ENCODE peak calls at places on chromosomes 1 and 21, in four cellular contexts. M is ovary, B is mammary epithelial cell, C is cardiac muscle cell. Z is an unnamed sample.

GRCh38 chr1:93304716-93305138 is 41.0 kb upstream of the DR1 start:
- DNase-seq in C (peak; percentile 75), B (peak; percentile 49), M (peak; percentile 37), Z (peak; percentile 30)

GRCh38 chr1:160672789-160673695 is 26.2 kb upstream of the SLAMF1 start:
- DNase-seq in B (no peak), C (no peak), M (no peak), Z (no peak)

GRCh38 chr1:86016076-86016746 is 140.4 kb downstream of the COL24A1 start:
- DNase-seq in B (no peak), M (no peak), C (no peak), Z (no peak)

GRCh38 chr1:178461104-178461503 is 35.7 kb downstream of the CLEC20A start:
- DNase-seq in M (no peak), B (no peak), C (no peak), Z (no peak)

GRCh38 chr1:235622933-235623790 is 26.4 kb downstream of the GNG4 start:
- DNase-seq in B (no peak), M (no peak), C (no peak), Z (no peak)

GRCh38 chr1:230753586-230754251 is 6.5 kb downstream of the CAPN9 start:
- DNase-seq in M (peak; percentile 57), C (peak; percentile 76), B (peak; percentile 6), Z (peak; percentile 65)

GRCh38 chr1:19400189-19400588 is 85.2 kb downstream of the CAPZB start:
- DNase-seq in B (no peak), C (peak; percentile 63), M (no peak), Z (no peak)

GRCh38 chr1:167442854-167443565 is 75.3 kb downstream of the CD247 start:
- DNase-seq in M (no peak), B (no peak), C (no peak), Z (no peak)

GRCh38 chr1:183180213-183180612 is 5.9 kb upstream of the LAMC2 start:
- DNase-seq in B (peak; percentile 78), C (peak; percentile 19), M (peak; percentile 51), Z (peak; percentile 21)

GRCh38 chr1:40507973-40508372 is 594 bp upstream of the EXO5 start:
- DNase-seq in M (no peak), C (no peak), B (no peak), Z (no peak)
- H3K4me3 ChIP-seq in M (peak overlapping the region; percentile 55), C (peak overlapping the region; percentile 58), B (peak overlapping the region; percentile 45), Z (peak overlapping the region; percentile 77)

GRCh38 chr1:6596351-6596750 is 6.3 kb downstream of the KLHL21 start:
- DNase-seq in C (no peak), M (peak; percentile 37), B (no peak), Z (no peak)

GRCh38 chr1:6594977-6595740 is 7.5 kb downstream of the KLHL21 start:
- DNase-seq in C (no peak), B (no peak), M (no peak), Z (no peak)

GRCh38 chr1:6599141-6599975 is 3.3 kb downstream of the KLHL21 start:
- DNase-seq in C (no peak), B (peak; percentile 92), M (no peak), Z (no peak)

GRCh38 chr1:6596886-6597776 is 5.5 kb downstream of the KLHL21 start:
- DNase-seq in M (no peak), B (no peak), C (peak; percentile 60), Z (no peak)

DNA sequence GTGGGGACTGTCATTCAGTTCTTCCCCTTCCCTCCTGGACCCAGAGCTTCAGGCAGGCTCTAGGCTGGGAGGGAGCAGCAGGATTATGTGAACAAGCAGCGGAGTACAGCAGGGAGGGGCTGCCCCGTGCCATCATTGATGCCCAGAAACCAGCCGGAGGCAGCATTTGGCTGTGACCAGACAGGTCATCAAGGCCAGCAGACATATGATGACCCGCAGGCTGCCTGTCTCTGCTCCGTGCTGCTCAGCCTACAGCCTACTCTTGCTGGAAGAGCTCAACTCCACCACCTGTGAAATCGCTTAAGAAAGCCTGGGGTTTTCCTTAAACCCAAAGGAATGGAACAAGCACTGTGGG is 4.9 kb downstream of the KLHL21 start:
- DNase-seq in B (no peak), M (no peak), C (no peak), Z (no peak)
- H3K36me3 ChIP-seq in B (peaks cover 33% of the 10 kb centered on the region), M (no peaks in the 10 kb centered on the region), C (peaks cover 40% of the 10 kb centered on the region), Z (peaks cover 35% of the 10 kb centered on the region)

GRCh38 chr21:46098303-46099141 is 610 bp downstream of the COL6A2 start:
- DNase-seq in C (peak; percentile 34), B (no peak), M (peak; percentile 61), Z (no peak)
- H3K27me3 ChIP-seq in C (no peaks in the 10 kb centered on the region), B (peaks cover 12% of the 10 kb centered on the region), M (no peaks in the 10 kb centered on the region), Z (no peaks in the 10 kb centered on the region)

DNA sequence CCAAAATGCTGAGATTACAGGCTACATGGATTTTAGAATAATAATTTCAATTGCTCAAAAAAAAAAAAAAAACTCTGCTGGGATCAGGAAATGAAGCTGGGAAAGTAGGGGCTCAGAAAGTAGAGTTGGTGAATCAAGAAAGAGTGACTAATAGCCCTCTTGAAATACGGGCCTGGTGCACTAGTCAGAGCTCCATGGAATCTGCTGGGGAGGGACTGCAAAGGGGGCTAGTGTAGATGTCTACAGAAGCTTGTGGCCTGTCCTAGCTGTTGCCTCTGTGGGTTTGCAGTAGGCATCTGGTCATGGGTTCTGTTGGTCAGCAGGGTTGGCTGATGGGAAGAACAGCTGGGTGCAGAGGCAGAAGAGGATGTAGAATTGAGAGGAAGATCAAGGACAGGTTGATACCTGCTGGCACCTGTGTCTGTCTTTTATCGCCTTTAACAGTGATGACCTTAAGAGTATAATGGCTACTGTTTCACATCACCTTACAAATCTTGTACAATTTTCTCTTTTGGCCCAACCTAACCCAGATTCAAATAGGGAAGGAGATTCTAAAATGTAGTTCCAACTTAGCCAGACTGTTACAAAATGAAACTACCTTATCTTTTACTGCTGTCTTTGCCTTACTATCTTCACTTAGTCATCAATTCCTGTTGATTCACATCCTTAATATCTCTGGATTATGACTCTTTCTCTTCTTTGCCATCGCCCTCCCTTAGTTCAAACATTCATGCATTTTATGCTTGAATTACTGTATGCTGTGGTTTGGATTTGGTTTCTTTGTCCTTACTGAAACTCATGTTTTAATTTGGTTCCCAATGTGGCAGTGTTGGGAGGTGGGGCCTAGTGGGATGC is 126.2 kb downstream of the GIPC2 start:
- DNase-seq in M (no peak), C (no peak), B (peak; percentile 67), Z (no peak)
- H3K4me3 ChIP-seq in M (no peak overlapping the region), C (no peak overlapping the region), B (no peak overlapping the region), Z (no peak overlapping the region)

GRCh38 chr1:116400780-116401179 is 27.7 kb downstream of the ATP1A1 start:
- DNase-seq in M (no peak), C (no peak), B (no peak), Z (no peak)
- H3K36me3 ChIP-seq in M (no peaks in the 10 kb centered on the region), C (peaks cover 92% of the 10 kb centered on the region), B (peaks cover 86% of the 10 kb centered on the region), Z (peaks cover 100% of the 10 kb centered on the region)

DNA sequence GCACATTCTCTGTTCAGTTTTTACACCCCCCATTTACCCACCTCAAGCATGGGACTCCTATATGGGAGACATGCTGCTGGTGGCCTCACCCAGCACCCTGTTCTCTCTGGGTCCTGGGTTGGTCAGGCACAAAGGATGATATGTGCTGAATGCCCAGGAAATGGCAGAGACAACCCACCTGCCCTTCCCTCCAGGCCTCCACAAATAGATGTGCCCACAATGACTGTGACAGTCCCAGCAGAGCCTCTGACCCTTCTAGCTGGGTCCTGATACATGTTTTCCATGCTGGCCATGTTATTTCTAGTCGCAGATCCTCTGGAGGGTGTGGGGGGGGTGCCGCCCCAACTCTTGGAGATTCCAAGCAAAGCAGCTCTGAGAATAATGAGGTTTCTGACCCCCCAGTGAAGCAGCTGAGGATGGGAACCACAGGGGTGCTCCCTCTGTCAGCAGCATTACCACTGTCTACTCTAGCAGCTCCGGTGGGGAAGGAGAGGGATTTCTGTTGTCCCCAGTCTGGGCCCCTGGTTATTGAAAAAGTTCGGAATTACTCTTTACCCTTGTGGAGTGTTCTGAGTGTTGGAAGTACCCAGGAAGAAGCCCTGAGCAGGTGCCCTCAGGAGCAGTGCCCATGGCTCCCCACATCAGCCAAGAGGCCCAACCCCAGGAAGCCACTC is 1.2 kb upstream of the CCDC28B start:
- DNase-seq in M (no peak), C (no peak), B (no peak), Z (no peak)
- H3K27me3 ChIP-seq in M (no peaks in the 10 kb centered on the region), C (no peaks in the 10 kb centered on the region), B (no peaks in the 10 kb centered on the region), Z (no peaks in the 10 kb centered on the region)

Z was measured in BE2C.